ENCODE peak calls at places on chromosomes 4 and X, in four cellular contexts. H is skeletal muscle cell, A is left cardiac atrium, J is fibroblast of gingiva. C is an unnamed sample.

GRCh38 chrX:31213941-31214340 is 142.1 kb upstream of the FTHL17 start:
- DNase-seq in J (no peak), H (no peak), A (no peak), C (no peak)

GRCh38 chr4:136357556-136357955 is 1174.7 kb downstream of the PCDH18 start:
- DNase-seq in A (no peak), J (no peak), H (no peak), C (no peak)

GRCh38 chr4:114281561-114281960 is 302.1 kb upstream of the ARSJ start:
- DNase-seq in H (peak), J (peak), A (no peak), C (no peak)

GRCh38 chr4:54659213-54660144 is 1.7 kb downstream of the KIT start:
- DNase-seq in A (peak), J (no peak), H (no peak), C (no peak)

GRCh38 chr4:1353186-1354055 is 6.4 kb downstream of the UVSSA start:
- DNase-seq in H (no peak), A (no peak), J (no peak), C (no peak)

GRCh38 chr4:89556596-89557305 is 249.2 kb upstream of the GPRIN3 start:
- DNase-seq in J (peak), H (no peak), A (no peak), C (no peak)

GRCh38 chr4:90127706-90128345 is 632 bp downstream of the CCSER1 start:
- DNase-seq in A (peak), H (no peak), J (no peak), C (no peak)

GRCh38 chr4:110503588-110504435 is 27.9 kb downstream of the ENPEP start:
- DNase-seq in H (peak), J (peak), A (no peak), C (no peak)

GRCh38 chr4:41613362-41613761 is 75.4 kb downstream of the LIMCH1 start:
- DNase-seq in A (no peak), J (no peak), H (no peak), C (no peak)

GRCh38 chr4:133866328-133866699 is 335.3 kb downstream of the PABPC4L start:
- DNase-seq in J (no peak), A (no peak), H (peak), C (no peak)

GRCh38 chrX:2327423-2327822 is 173.4 kb downstream of the DHRSX start:
- DNase-seq in J (no peak), H (no peak), A (no peak), C (no peak)

GRCh38 chr4:20431422-20432014 is 179.8 kb downstream of the SLIT2 start:
- DNase-seq in J (peak), A (no peak), H (no peak), C (no peak)

GRCh38 chrX:110346681-110347080 is 12.0 kb upstream of the RTL9 start:
- DNase-seq in H (no peak), J (no peak), A (peak), C (no peak)

GRCh38 chr4:25861422-25861926 is 1.3 kb downstream of the SEL1L3 start:
- DNase-seq in H (no peak), J (peak), A (no peak), C (no peak)

GRCh38 chr4:6250235-6250983 is 19.2 kb upstream of the WFS1 start:
- DNase-seq in J (peak), A (no peak), H (no peak), C (peak)